ENCODE peak calls at places on chromosomes 16 and 17, in five cellular contexts. One of them, this sample, is unnamed.

GRCh38 chr17:2178798-2179505 is 124.0 kb downstream of the HIC1 start:
- ATAC-seq in naive thymus-derived CD4-positive, alpha-beta T cell: no peak
- ATAC-seq in lung: no peak
- ATAC-seq in right cardiac atrium: peak; percentile 27
- ATAC-seq in mucosa of descending colon: no peak
- ATAC-seq in this sample: no peak

GRCh38 chr17:81049973-81050551 is 15.1 kb downstream of the BAIAP2 start:
- ATAC-seq in naive thymus-derived CD4-positive, alpha-beta T cell: peak; percentile 77
- ATAC-seq in lung: peak; percentile 90
- ATAC-seq in right cardiac atrium: peak; percentile 7
- ATAC-seq in mucosa of descending colon: peak; percentile 93
- ATAC-seq in this sample: peak; percentile 46

GRCh38 chr17:78804777-78805176 is 22.7 kb upstream of the CYTH1 start:
- ATAC-seq in naive thymus-derived CD4-positive, alpha-beta T cell: no peak
- ATAC-seq in lung: no peak
- ATAC-seq in right cardiac atrium: peak; percentile 84
- ATAC-seq in mucosa of descending colon: no peak
- ATAC-seq in this sample: peak; percentile 46

GRCh38 chr16:74903095-74903494 is 81.8 kb downstream of the WDR59 start:
- ATAC-seq in naive thymus-derived CD4-positive, alpha-beta T cell: no peak
- ATAC-seq in lung: no peak
- ATAC-seq in right cardiac atrium: peak; percentile 70
- ATAC-seq in mucosa of descending colon: no peak
- ATAC-seq in this sample: no peak

GRCh38 chr16:2142942-2143868 is 5.2 kb upstream of the RAB26 start:
- ATAC-seq in naive thymus-derived CD4-positive, alpha-beta T cell: no peak
- ATAC-seq in lung: no peak
- ATAC-seq in right cardiac atrium: no peak
- ATAC-seq in mucosa of descending colon: no peak
- ATAC-seq in this sample: no peak

GRCh38 chr17:50290074-50290702 is 15.9 kb downstream of the TMEM92 start:
- ATAC-seq in naive thymus-derived CD4-positive, alpha-beta T cell: peak; percentile 90
- ATAC-seq in lung: peak; percentile 86
- ATAC-seq in right cardiac atrium: peak; percentile 97
- ATAC-seq in mucosa of descending colon: peak; percentile 95
- ATAC-seq in this sample: peak; percentile 97

GRCh38 chr16:10878328-10878643 is 1.3 kb downstream of the CIITA start:
- ATAC-seq in naive thymus-derived CD4-positive, alpha-beta T cell: no peak
- ATAC-seq in lung: no peak
- ATAC-seq in right cardiac atrium: no peak
- ATAC-seq in mucosa of descending colon: no peak
- ATAC-seq in this sample: no peak

GRCh38 chr16:69225136-69225535 is 38.2 kb downstream of the SNTB2 start:
- ATAC-seq in naive thymus-derived CD4-positive, alpha-beta T cell: no peak
- ATAC-seq in lung: no peak
- ATAC-seq in right cardiac atrium: peak; percentile 97
- ATAC-seq in mucosa of descending colon: no peak
- ATAC-seq in this sample: peak; percentile 62

GRCh38 chr17:70987867-70988340 is 818.6 kb downstream of the KCNJ2 start:
- ATAC-seq in naive thymus-derived CD4-positive, alpha-beta T cell: no peak
- ATAC-seq in lung: no peak
- ATAC-seq in right cardiac atrium: no peak
- ATAC-seq in mucosa of descending colon: no peak
- ATAC-seq in this sample: no peak

GRCh38 chr16:67336646-67337045 is 10.0 kb downstream of the LRRC36 start:
- ATAC-seq in naive thymus-derived CD4-positive, alpha-beta T cell: no peak
- ATAC-seq in lung: no peak
- ATAC-seq in right cardiac atrium: no peak
- ATAC-seq in mucosa of descending colon: no peak
- ATAC-seq in this sample: no peak

GRCh38 chr17:56914641-56915263 is 903 bp upstream of the TRIM25 start:
- ATAC-seq in naive thymus-derived CD4-positive, alpha-beta T cell: no peak
- ATAC-seq in lung: no peak
- ATAC-seq in right cardiac atrium: no peak
- ATAC-seq in mucosa of descending colon: no peak
- ATAC-seq in this sample: no peak

GRCh38 chr17:72518810-72519597 is 398.2 kb downstream of the SOX9 start:
- ATAC-seq in naive thymus-derived CD4-positive, alpha-beta T cell: no peak
- ATAC-seq in lung: peak; percentile 75
- ATAC-seq in right cardiac atrium: no peak
- ATAC-seq in mucosa of descending colon: peak; percentile 89
- ATAC-seq in this sample: no peak

GRCh38 chr16:1089439-1089821 is 6.6 kb downstream of the C1QTNF8 start:
- ATAC-seq in naive thymus-derived CD4-positive, alpha-beta T cell: no peak
- ATAC-seq in lung: no peak
- ATAC-seq in right cardiac atrium: peak; percentile 69
- ATAC-seq in mucosa of descending colon: no peak
- ATAC-seq in this sample: peak; percentile 20

GRCh38 chr16:49504023-49504364 is 130.4 kb downstream of the C16orf78 start:
- ATAC-seq in naive thymus-derived CD4-positive, alpha-beta T cell: no peak
- ATAC-seq in lung: no peak
- ATAC-seq in right cardiac atrium: no peak
- ATAC-seq in mucosa of descending colon: no peak
- ATAC-seq in this sample: no peak

GRCh38 chr17:40307001-40307690 is 1.8 kb upstream of the RARA start:
- ATAC-seq in naive thymus-derived CD4-positive, alpha-beta T cell: no peak
- ATAC-seq in lung: no peak
- ATAC-seq in right cardiac atrium: no peak
- ATAC-seq in mucosa of descending colon: peak; percentile 15
- ATAC-seq in this sample: no peak

GRCh38 chr17:41578971-41579370 is 7.1 kb upstream of the KRT9 start:
- ATAC-seq in naive thymus-derived CD4-positive, alpha-beta T cell: no peak
- ATAC-seq in lung: no peak
- ATAC-seq in right cardiac atrium: no peak
- ATAC-seq in mucosa of descending colon: no peak
- ATAC-seq in this sample: no peak

GRCh38 chr17:19002805-19003542 is 1.6 kb downstream of the FAM83G start:
- ATAC-seq in naive thymus-derived CD4-positive, alpha-beta T cell: no peak
- ATAC-seq in lung: no peak
- ATAC-seq in right cardiac atrium: no peak
- ATAC-seq in mucosa of descending colon: no peak
- ATAC-seq in this sample: no peak

GRCh38 chr16:83967091-83967490 is 953 bp upstream of the NECAB2 start:
- ATAC-seq in naive thymus-derived CD4-positive, alpha-beta T cell: no peak
- ATAC-seq in lung: no peak
- ATAC-seq in right cardiac atrium: no peak
- ATAC-seq in mucosa of descending colon: no peak
- ATAC-seq in this sample: no peak

GRCh38 chr16:83967838-83968482 is at the start of gene NECAB2:
- ATAC-seq in naive thymus-derived CD4-positive, alpha-beta T cell: peak; percentile 50
- ATAC-seq in lung: peak; percentile 53
- ATAC-seq in right cardiac atrium: peak; percentile 67
- ATAC-seq in mucosa of descending colon: peak; percentile 54
- ATAC-seq in this sample: peak; percentile 53

GRCh38 chr16:83969771-83970429 is 1.9 kb downstream of the NECAB2 start:
- ATAC-seq in naive thymus-derived CD4-positive, alpha-beta T cell: no peak
- ATAC-seq in lung: no peak
- ATAC-seq in right cardiac atrium: no peak
- ATAC-seq in mucosa of descending colon: no peak
- ATAC-seq in this sample: no peak

GRCh38 chr16:83968891-83969672 is 1.0 kb downstream of the NECAB2 start:
- ATAC-seq in naive thymus-derived CD4-positive, alpha-beta T cell: no peak
- ATAC-seq in lung: no peak
- ATAC-seq in right cardiac atrium: no peak
- ATAC-seq in mucosa of descending colon: no peak
- ATAC-seq in this sample: no peak

GRCh38 chr16:83968483-83968865 is 430 bp downstream of the NECAB2 start:
- ATAC-seq in naive thymus-derived CD4-positive, alpha-beta T cell: no peak
- ATAC-seq in lung: no peak
- ATAC-seq in right cardiac atrium: no peak
- ATAC-seq in mucosa of descending colon: no peak
- ATAC-seq in this sample: peak; percentile 28
- H3K4me3 ChIP-seq in naive thymus-derived CD4-positive, alpha-beta T cell: no peak overlapping the region
- H3K4me3 ChIP-seq in lung: no peak overlapping the region
- H3K4me3 ChIP-seq in right cardiac atrium: peak overlapping the region; percentile 78
- H3K4me3 ChIP-seq in mucosa of descending colon: no peak overlapping the region
- H3K4me3 ChIP-seq in this sample: peak overlapping the region; percentile 50

GRCh38 chr17:3222505-3222904 is 15.0 kb downstream of the OR1A1 start:
- ATAC-seq in naive thymus-derived CD4-positive, alpha-beta T cell: no peak
- ATAC-seq in lung: no peak
- ATAC-seq in right cardiac atrium: no peak
- ATAC-seq in mucosa of descending colon: no peak
- ATAC-seq in this sample: no peak
- H3K4me3 ChIP-seq in naive thymus-derived CD4-positive, alpha-beta T cell: no peak overlapping the region
- H3K4me3 ChIP-seq in lung: no peak overlapping the region
- H3K4me3 ChIP-seq in right cardiac atrium: no peak overlapping the region
- H3K4me3 ChIP-seq in mucosa of descending colon: no peak overlapping the region
- H3K4me3 ChIP-seq in this sample: no peak overlapping the region

GRCh38 chr17:58328195-58329034 is at the start of gene TSPOAP1:
- ATAC-seq in naive thymus-derived CD4-positive, alpha-beta T cell: peak; percentile 26
- ATAC-seq in lung: no peak
- ATAC-seq in right cardiac atrium: no peak
- ATAC-seq in mucosa of descending colon: peak; percentile 8
- ATAC-seq in this sample: no peak
- H3K4me3 ChIP-seq in naive thymus-derived CD4-positive, alpha-beta T cell: peak within 1 kb of the TSS; percentile 64
- H3K4me3 ChIP-seq in lung: no peak within 1 kb of the TSS
- H3K4me3 ChIP-seq in right cardiac atrium: no peak within 1 kb of the TSS
- H3K4me3 ChIP-seq in mucosa of descending colon: no peak within 1 kb of the TSS
- H3K4me3 ChIP-seq in this sample: peak within 1 kb of the TSS; percentile 2

GRCh38 chr16:58862334-58863024 is 128.4 kb upstream of the GOT2 start:
- ATAC-seq in naive thymus-derived CD4-positive, alpha-beta T cell: no peak
- ATAC-seq in lung: no peak
- ATAC-seq in right cardiac atrium: no peak
- ATAC-seq in mucosa of descending colon: no peak
- ATAC-seq in this sample: no peak
- H3K4me3 ChIP-seq in naive thymus-derived CD4-positive, alpha-beta T cell: no peak overlapping the region
- H3K4me3 ChIP-seq in lung: no peak overlapping the region
- H3K4me3 ChIP-seq in right cardiac atrium: no peak overlapping the region
- H3K4me3 ChIP-seq in mucosa of descending colon: no peak overlapping the region
- H3K4me3 ChIP-seq in this sample: no peak overlapping the region